ENCODE peak calls at places on chromosomes 1 and 21, in seven cellular contexts. V is substantia nigra; B is CD4-positive, alpha-beta memory T cell; X is MCF 10A; S is T-helper 9 cell; F is NCI-H345; H is cardiac muscle cell. L is an unnamed sample.

GRCh38 chr1:151829352-151830046 is 2.1 kb downstream of the RORC start:
- DNase-seq in V (no peak), B (no peak), X (no peak), S (no peak), F (no peak), H (no peak), L (no peak)

GRCh38 chr1:183022202-183023145 is 746 bp upstream of the LAMC1 start:
- DNase-seq in V (peak), B (peak), X (peak), S (no peak), F (peak), H (peak), L (peak)

GRCh38 chr1:29789910-29790247 is 553.6 kb downstream of the PTPRU start:
- DNase-seq in V (no peak), B (no peak), X (no peak), S (no peak), F (no peak), H (no peak), L (no peak)

GRCh38 chr1:17844146-17844826 is 89.2 kb downstream of the ACTL8 start:
- DNase-seq in V (no peak), B (no peak), X (no peak), S (no peak), F (no peak), H (no peak), L (no peak)

GRCh38 chr21:46634966-46635323 is 529 bp upstream of the PRMT2 start:
- DNase-seq in V (no peak), B (peak), X (peak), S (no peak), F (peak), H (peak), L (peak)

GRCh38 chr1:16145988-16146887 is 9.6 kb downstream of the EPHA2 start:
- DNase-seq in V (no peak), B (peak), X (peak), S (no peak), F (no peak), H (peak), L (peak)

GRCh38 chr1:60108223-60108622 is 34.7 kb upstream of the C1orf87 start:
- DNase-seq in V (no peak), B (no peak), X (no peak), S (no peak), F (peak), H (no peak), L (no peak)

GRCh38 chr1:174007846-174008245 is 14.3 kb downstream of the RC3H1 start:
- DNase-seq in V (no peak), B (no peak), X (no peak), S (no peak), F (no peak), H (no peak), L (peak)

GRCh38 chr1:68049941-68050878 is at the start of gene DIRAS3:
- DNase-seq in V (no peak), B (no peak), X (peak), S (no peak), F (no peak), H (peak), L (peak)

GRCh38 chr1:17849216-17849615 is 94.1 kb downstream of the ACTL8 start:
- DNase-seq in V (no peak), B (no peak), X (no peak), S (no peak), F (no peak), H (peak), L (peak)

GRCh38 chr1:12485231-12486172 is 132.5 kb downstream of the DHRS3 start:
- DNase-seq in V (no peak), B (no peak), X (no peak), S (no peak), F (no peak), H (peak), L (peak)

GRCh38 chr1:183970516-183971300 is 66.8 kb downstream of the COLGALT2 start:
- DNase-seq in V (no peak), B (no peak), X (no peak), S (no peak), F (no peak), H (no peak), L (no peak)